ENCODE peak calls at places on chromosomes 3 and 15, in nine cellular contexts. D, S, V, Z, E, R, A, H and K are unnamed samples.

GRCh38 chr15:56640549-56640948 is 92.8 kb downstream of the ZNF280D start:
- DNase-seq in D (no peak), S (no peak), V (no peak), Z (no peak), E (no peak), R (no peak), A (no peak), H (no peak), K (no peak)

GRCh38 chr3:100113728-100114412 is 431 bp downstream of the FILIP1L start:
- DNase-seq in D (no peak), S (no peak), V (no peak), Z (no peak), E (no peak), R (no peak), A (no peak), H (no peak), K (no peak)

GRCh38 chr15:58770519-58770856 is 614 bp upstream of the MINDY2 start:
- DNase-seq in D (no peak), S (no peak), V (peak; percentile 88), Z (peak; percentile 83), E (no peak), R (no peak), A (peak; percentile 58), H (peak; percentile 59), K (peak; percentile 30)

GRCh38 chr15:89278307-89278706 is 34.5 kb downstream of the FANCI start:
- DNase-seq in D (no peak), S (no peak), V (no peak), Z (no peak), E (no peak), R (no peak), A (no peak), H (no peak), K (no peak)

GRCh38 chr3:173970206-173970605 is 572.7 kb downstream of the NLGN1 start:
- DNase-seq in D (no peak), S (no peak), V (no peak), Z (no peak), E (no peak), R (no peak), A (no peak), H (no peak), K (no peak)

GRCh38 chr3:143002083-143002712 is 828 bp downstream of the U2SURP start:
- DNase-seq in D (no peak), S (peak; percentile 43), V (peak; percentile 83), Z (peak; percentile 10), E (no peak), R (no peak), A (peak; percentile 30), H (no peak), K (peak; percentile 20)

GRCh38 chr15:96431787-96432186 is 101.3 kb downstream of the NR2F2 start:
- DNase-seq in D (no peak), S (no peak), V (no peak), Z (no peak), E (no peak), R (no peak), A (no peak), H (no peak), K (no peak)

GRCh38 chr3:170132335-170132734 is 49.2 kb downstream of the PHC3 start:
- DNase-seq in D (no peak), S (no peak), V (peak; percentile 77), Z (no peak), E (no peak), R (no peak), A (no peak), H (no peak), K (no peak)

GRCh38 chr3:63818282-63819150 is 583 bp upstream of the C3orf49 start:
- DNase-seq in D (no peak), S (peak; percentile 65), V (peak; percentile 53), Z (peak; percentile 45), E (peak; percentile 12), R (peak; percentile 56), A (peak; percentile 57), H (peak; percentile 32), K (peak; percentile 13)

GRCh38 chr3:36707623-36708409 is 56.5 kb downstream of the DCLK3 start:
- DNase-seq in D (no peak), S (peak; percentile 12), V (peak; percentile 16), Z (peak; percentile 88), E (no peak), R (no peak), A (peak; percentile 98), H (no peak), K (peak; percentile 69)

GRCh38 chr15:89494941-89495637 is 1.3 kb downstream of the RHCG start:
- DNase-seq in D (no peak), S (peak; percentile 72), V (peak; percentile 49), Z (no peak), E (no peak), R (no peak), A (no peak), H (no peak), K (no peak)

GRCh38 chr15:49225572-49226281 is 55.7 kb downstream of the GALK2 start:
- DNase-seq in D (no peak), S (peak; percentile 39), V (no peak), Z (peak; percentile 10), E (no peak), R (no peak), A (no peak), H (no peak), K (no peak)

GRCh38 chr3:155970406-155970805 is 100.0 kb downstream of the GMPS start:
- DNase-seq in D (no peak), S (no peak), V (no peak), Z (no peak), E (no peak), R (no peak), A (no peak), H (no peak), K (no peak)

GRCh38 chr3:71989165-71989564 is 204.2 kb upstream of the PROK2 start:
- DNase-seq in D (no peak), S (no peak), V (no peak), Z (peak; percentile 72), E (no peak), R (no peak), A (peak; percentile 80), H (no peak), K (peak; percentile 11)

GRCh38 chr3:63248015-63248414 is 30.1 kb upstream of the SYNPR start:
- DNase-seq in D (no peak), S (no peak), V (no peak), Z (no peak), E (no peak), R (no peak), A (no peak), H (no peak), K (no peak)

GRCh38 chr15:58043192-58043903 is 22.2 kb downstream of the ALDH1A2 start:
- DNase-seq in D (no peak), S (no peak), V (peak; percentile 77), Z (peak; percentile 16), E (no peak), R (peak; percentile 35), A (peak; percentile 20), H (no peak), K (peak; percentile 10)

GRCh38 chr3:94524102-94524922 is 461.5 kb downstream of the NSUN3 start:
- DNase-seq in D (no peak), S (no peak), V (no peak), Z (no peak), E (no peak), R (no peak), A (no peak), H (no peak), K (no peak)

GRCh38 chr3:36244728-36245127 is 135.6 kb upstream of the STAC start:
- DNase-seq in D (no peak), S (no peak), V (no peak), Z (no peak), E (no peak), R (no peak), A (peak; percentile 69), H (no peak), K (peak; percentile 68)

GRCh38 chr3:4584537-4585249 is 91.5 kb downstream of the ITPR1 start:
- DNase-seq in D (no peak), S (no peak), V (no peak), Z (no peak), E (no peak), R (no peak), A (peak; percentile 22), H (no peak), K (no peak)

GRCh38 chr3:106401666-106402319 is 533.0 kb upstream of the CBLB start:
- DNase-seq in D (no peak), S (no peak), V (no peak), Z (peak; percentile 7), E (no peak), R (no peak), A (peak; percentile 20), H (no peak), K (no peak)

GRCh38 chr3:105970283-105970682 is 101.5 kb upstream of the CBLB start:
- DNase-seq in D (no peak), S (no peak), V (peak; percentile 39), Z (peak; percentile 61), E (no peak), R (no peak), A (no peak), H (no peak), K (no peak)

GRCh38 chr15:96728591-96728990 is 398.1 kb downstream of the NR2F2 start:
- DNase-seq in D (no peak), S (peak; percentile 4), V (no peak), Z (no peak), E (no peak), R (no peak), A (no peak), H (no peak), K (no peak)

GRCh38 chr3:175222356-175222755 is 363.2 kb downstream of the NAALADL2 start:
- DNase-seq in D (no peak), S (no peak), V (no peak), Z (no peak), E (no peak), R (no peak), A (no peak), H (no peak), K (no peak)